ENCODE peak calls at places on chromosomes 16 and 17, in four cellular contexts. One of them, this sample, is unnamed.

GRCh38 chr16:11014159-11014558 is 69.8 kb downstream of the CLEC16A start:
- DNase-seq in H1: no peak
- DNase-seq in HepG2: no peak
- DNase-seq in K562: no peak
- DNase-seq in this sample: no peak

GRCh38 chr17:79212150-79213087 is 137.8 kb downstream of the ENGASE start:
- DNase-seq in H1: peak; percentile 69
- DNase-seq in HepG2: no peak
- DNase-seq in K562: no peak
- DNase-seq in this sample: no peak

GRCh38 chr16:79970551-79971236 is 370.2 kb upstream of the MAF start:
- DNase-seq in H1: no peak
- DNase-seq in HepG2: no peak
- DNase-seq in K562: peak; percentile 63
- DNase-seq in this sample: no peak

GRCh38 chr17:32327911-32328310 is 14.1 kb downstream of the C17orf75 start:
- DNase-seq in H1: no peak
- DNase-seq in HepG2: no peak
- DNase-seq in K562: no peak
- DNase-seq in this sample: no peak

GRCh38 chr16:21156767-21157467 is 1.6 kb upstream of the LDAF1 start:
- DNase-seq in H1: peak; percentile 61
- DNase-seq in HepG2: peak; percentile 79
- DNase-seq in K562: peak; percentile 67
- DNase-seq in this sample: peak; percentile 65

GRCh38 chr16:66036775-66037715 is 329.4 kb upstream of the CDH5 start:
- DNase-seq in H1: no peak
- DNase-seq in HepG2: no peak
- DNase-seq in K562: no peak
- DNase-seq in this sample: no peak

GRCh38 chr16:54359555-54359954 is 73.0 kb upstream of the IRX3 start:
- DNase-seq in H1: no peak
- DNase-seq in HepG2: no peak
- DNase-seq in K562: no peak
- DNase-seq in this sample: no peak

GRCh38 chr17:40986920-40987319 is 2.8 kb upstream of the KRT40 start:
- DNase-seq in H1: no peak
- DNase-seq in HepG2: no peak
- DNase-seq in K562: no peak
- DNase-seq in this sample: no peak

GRCh38 chr16:21083729-21084268 is 66.8 kb downstream of the DNAH3 start:
- DNase-seq in H1: peak; percentile 90
- DNase-seq in HepG2: peak; percentile 64
- DNase-seq in K562: peak; percentile 52
- DNase-seq in this sample: peak; percentile 66

GRCh38 chr16:3059041-3059722 is 6.3 kb upstream of the IL32 start:
- DNase-seq in H1: peak; percentile 96
- DNase-seq in HepG2: peak; percentile 71
- DNase-seq in K562: peak; percentile 97
- DNase-seq in this sample: peak; percentile 85

GRCh38 chr16:8948831-8949230 is 14.9 kb downstream of the USP7 start:
- DNase-seq in H1: no peak
- DNase-seq in HepG2: no peak
- DNase-seq in K562: no peak
- DNase-seq in this sample: no peak

GRCh38 chr17:38415250-38416194 is 12.7 kb upstream of the ARHGAP23 start:
- DNase-seq in H1: peak; percentile 86
- DNase-seq in HepG2: peak; percentile 59
- DNase-seq in K562: no peak
- DNase-seq in this sample: no peak

GRCh38 chr17:7016406-7016805 is 4.0 kb downstream of the RNASEK start:
- DNase-seq in H1: no peak
- DNase-seq in HepG2: no peak
- DNase-seq in K562: no peak
- DNase-seq in this sample: no peak

GRCh38 chr16:65781363-65781762 is 585.1 kb upstream of the CDH5 start:
- DNase-seq in H1: no peak
- DNase-seq in HepG2: no peak
- DNase-seq in K562: peak; percentile 17
- DNase-seq in this sample: peak; percentile 61

GRCh38 chr17:76142044-76143041 is 1.3 kb upstream of the FOXJ1 start:
- DNase-seq in H1: no peak
- DNase-seq in HepG2: no peak
- DNase-seq in K562: no peak
- DNase-seq in this sample: no peak

GRCh38 chr17:15502315-15503112 is 35.1 kb upstream of the CDRT4 start:
- DNase-seq in H1: peak; percentile 92
- DNase-seq in HepG2: peak; percentile 28
- DNase-seq in K562: peak; percentile 69
- DNase-seq in this sample: peak; percentile 58

GRCh38 chr16:53457670-53458069 is 23.4 kb downstream of the RBL2 start:
- DNase-seq in H1: no peak
- DNase-seq in HepG2: no peak
- DNase-seq in K562: no peak
- DNase-seq in this sample: no peak

GRCh38 chr17:9269350-9270035 is 248.2 kb downstream of the NTN1 start:
- DNase-seq in H1: no peak
- DNase-seq in HepG2: no peak
- DNase-seq in K562: no peak
- DNase-seq in this sample: no peak

GRCh38 chr17:76562734-76563148 is 22.9 kb downstream of the PRCD start:
- DNase-seq in H1: no peak
- DNase-seq in HepG2: no peak
- DNase-seq in K562: peak; percentile 46
- DNase-seq in this sample: peak; percentile 50

GRCh38 chr16:84119368-84119767 is 2.6 kb upstream of the MBTPS1 start:
- DNase-seq in H1: no peak
- DNase-seq in HepG2: no peak
- DNase-seq in K562: no peak
- DNase-seq in this sample: no peak

GRCh38 chr17:38341035-38341721 is 2.6 kb downstream of the GPR179 start:
- DNase-seq in H1: no peak
- DNase-seq in HepG2: peak; percentile 47
- DNase-seq in K562: no peak
- DNase-seq in this sample: peak; percentile 51

GRCh38 chr17:48131216-48131824 is 23.8 kb downstream of the SNX11 start:
- DNase-seq in H1: peak; percentile 68
- DNase-seq in HepG2: peak; percentile 74
- DNase-seq in K562: peak; percentile 70
- DNase-seq in this sample: peak; percentile 63

GRCh38 chr17:41691031-41691777 is 2.5 kb downstream of the EIF1 start:
- DNase-seq in H1: no peak
- DNase-seq in HepG2: no peak
- DNase-seq in K562: no peak
- DNase-seq in this sample: no peak

GRCh38 chr17:72175263-72175662 is 54.4 kb downstream of the SOX9 start:
- DNase-seq in H1: no peak
- DNase-seq in HepG2: no peak
- DNase-seq in K562: no peak
- DNase-seq in this sample: no peak

GRCh38 chr17:38598536-38598935 is 7.2 kb downstream of the SRCIN1 start:
- DNase-seq in H1: peak; percentile 93
- DNase-seq in HepG2: peak; percentile 82
- DNase-seq in K562: peak; percentile 90
- DNase-seq in this sample: peak; percentile 11

GRCh38 chr17:40139566-40140058 is 725 bp upstream of the CASC3 start:
- DNase-seq in H1: no peak
- DNase-seq in HepG2: no peak
- DNase-seq in K562: no peak
- DNase-seq in this sample: no peak

GRCh38 chr16:63539276-63539675 is 1503.0 kb upstream of the CDH8 start:
- DNase-seq in H1: no peak
- DNase-seq in HepG2: no peak
- DNase-seq in K562: no peak
- DNase-seq in this sample: no peak

GRCh38 chr16:89064606-89065444 is 28.8 kb upstream of the ACSF3 start:
- DNase-seq in H1: no peak
- DNase-seq in HepG2: no peak
- DNase-seq in K562: no peak
- DNase-seq in this sample: no peak

GRCh38 chr17:8994319-8994718 is 27.0 kb upstream of the NTN1 start:
- DNase-seq in H1: peak; percentile 97
- DNase-seq in HepG2: peak; percentile 20
- DNase-seq in K562: peak; percentile 52
- DNase-seq in this sample: peak; percentile 47

GRCh38 chr17:80877095-80877828 is 114.4 kb upstream of the CHMP6 start:
- DNase-seq in H1: no peak
- DNase-seq in HepG2: no peak
- DNase-seq in K562: no peak
- DNase-seq in this sample: no peak

GRCh38 chr17:32636593-32637218 is 149.9 kb downstream of the CDK5R1 start:
- DNase-seq in H1: no peak
- DNase-seq in HepG2: no peak
- DNase-seq in K562: no peak
- DNase-seq in this sample: no peak

GRCh38 chr17:10243905-10244844 is 45.8 kb upstream of the GAS7 start:
- DNase-seq in H1: no peak
- DNase-seq in HepG2: no peak
- DNase-seq in K562: no peak
- DNase-seq in this sample: no peak

GRCh38 chr16:56643080-56643778 is 4.8 kb downstream of the MT1A start:
- DNase-seq in H1: peak; percentile 67
- DNase-seq in HepG2: peak; percentile 39
- DNase-seq in K562: peak; percentile 82
- DNase-seq in this sample: no peak

DNA sequence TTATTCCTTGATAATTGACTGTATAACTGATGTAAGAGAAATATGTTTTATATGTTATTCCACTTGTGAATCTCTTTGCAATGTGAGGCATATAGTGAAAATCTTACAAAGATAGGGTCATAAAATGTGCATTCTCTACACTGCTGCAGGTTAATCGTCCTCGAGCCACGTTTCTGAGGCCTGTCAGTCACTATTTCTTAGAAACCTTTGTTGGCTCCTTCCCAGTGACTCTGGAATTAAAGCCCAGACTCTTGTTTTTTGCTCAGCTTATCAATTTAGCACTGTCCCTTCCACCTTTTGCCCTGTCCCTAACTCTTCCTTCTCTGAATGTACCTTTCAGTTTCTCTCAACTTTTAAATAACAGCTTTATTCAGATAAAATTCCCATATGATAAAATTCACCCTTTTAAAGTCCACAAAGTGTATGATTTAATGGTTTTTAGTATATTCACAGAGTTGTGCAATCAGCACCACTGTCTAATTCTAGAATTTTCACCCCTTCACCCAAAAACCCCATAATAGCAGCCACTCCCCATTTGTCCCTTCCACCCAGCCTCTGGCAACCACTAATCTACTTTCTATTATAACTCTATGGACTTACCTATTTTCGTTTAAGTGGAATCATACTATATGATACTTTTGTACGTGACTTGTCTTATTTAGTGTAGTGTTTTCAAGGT is 8.6 kb downstream of the TNRC6A start:
- DNase-seq in H1: no peak
- DNase-seq in HepG2: no peak
- DNase-seq in K562: no peak
- DNase-seq in this sample: no peak
- H3K27ac ChIP-seq in H1: no peak overlapping the region
- H3K27ac ChIP-seq in HepG2: peak overlapping the region; percentile 70
- H3K27ac ChIP-seq in K562: peak overlapping the region; percentile 46
- H3K27ac ChIP-seq in this sample: peak overlapping the region; percentile 63

DNA sequence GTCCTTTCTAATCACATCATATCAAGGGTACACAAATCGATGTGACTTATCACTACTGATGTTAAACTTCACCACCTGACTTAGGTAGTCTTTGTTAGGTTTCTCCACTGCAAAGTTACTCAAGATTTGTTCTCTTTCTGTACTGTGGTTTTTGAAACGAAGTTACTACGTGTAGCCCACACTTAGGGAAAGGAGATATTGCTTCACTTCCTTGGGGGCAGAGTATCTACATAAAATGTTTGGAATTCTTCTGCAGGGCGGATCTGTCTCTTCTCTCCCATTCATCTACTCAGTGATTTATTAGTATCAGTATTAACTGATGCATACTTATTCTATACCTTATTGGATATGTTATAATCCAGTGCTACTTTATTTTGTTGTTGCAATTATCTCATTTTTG is 403.6 kb upstream of the MON1B start:
- DNase-seq in H1: no peak
- DNase-seq in HepG2: no peak
- DNase-seq in K562: no peak
- DNase-seq in this sample: no peak
- H2AFZ ChIP-seq in H1: no peak overlapping the region
- H2AFZ ChIP-seq in HepG2: no peak overlapping the region
- H2AFZ ChIP-seq in K562: no peak overlapping the region
- H2AFZ ChIP-seq in this sample: no peak overlapping the region

GRCh38 chr16:4803479-4804243 is 1.2 kb upstream of the ROGDI start:
- DNase-seq in H1: no peak
- DNase-seq in HepG2: no peak
- DNase-seq in K562: no peak
- DNase-seq in this sample: no peak

GRCh38 chr16:4802659-4803287 is 340 bp upstream of the ROGDI start:
- DNase-seq in H1: peak; percentile 97
- DNase-seq in HepG2: peak; percentile 87
- DNase-seq in K562: peak; percentile 96
- DNase-seq in this sample: peak; percentile 91

GRCh38 chr16:4801962-4802658 is at the start of gene ROGDI:
- DNase-seq in H1: peak; percentile 88
- DNase-seq in HepG2: peak; percentile 80
- DNase-seq in K562: peak; percentile 77
- DNase-seq in this sample: peak; percentile 46

GRCh38 chr16:4806280-4806679 is 3.8 kb upstream of the ROGDI start:
- DNase-seq in H1: no peak
- DNase-seq in HepG2: no peak
- DNase-seq in K562: no peak
- DNase-seq in this sample: no peak

GRCh38 chr16:4805231-4805630 is 2.8 kb upstream of the ROGDI start:
- DNase-seq in H1: no peak
- DNase-seq in HepG2: no peak
- DNase-seq in K562: no peak
- DNase-seq in this sample: no peak
- TF ChIP-seq JUN in H1: no peak
- TF ChIP-seq JUN in HepG2: no peak
- TF ChIP-seq JUN in K562: no peak
- TF ChIP-seq JUN in this sample: no peak

DNA sequence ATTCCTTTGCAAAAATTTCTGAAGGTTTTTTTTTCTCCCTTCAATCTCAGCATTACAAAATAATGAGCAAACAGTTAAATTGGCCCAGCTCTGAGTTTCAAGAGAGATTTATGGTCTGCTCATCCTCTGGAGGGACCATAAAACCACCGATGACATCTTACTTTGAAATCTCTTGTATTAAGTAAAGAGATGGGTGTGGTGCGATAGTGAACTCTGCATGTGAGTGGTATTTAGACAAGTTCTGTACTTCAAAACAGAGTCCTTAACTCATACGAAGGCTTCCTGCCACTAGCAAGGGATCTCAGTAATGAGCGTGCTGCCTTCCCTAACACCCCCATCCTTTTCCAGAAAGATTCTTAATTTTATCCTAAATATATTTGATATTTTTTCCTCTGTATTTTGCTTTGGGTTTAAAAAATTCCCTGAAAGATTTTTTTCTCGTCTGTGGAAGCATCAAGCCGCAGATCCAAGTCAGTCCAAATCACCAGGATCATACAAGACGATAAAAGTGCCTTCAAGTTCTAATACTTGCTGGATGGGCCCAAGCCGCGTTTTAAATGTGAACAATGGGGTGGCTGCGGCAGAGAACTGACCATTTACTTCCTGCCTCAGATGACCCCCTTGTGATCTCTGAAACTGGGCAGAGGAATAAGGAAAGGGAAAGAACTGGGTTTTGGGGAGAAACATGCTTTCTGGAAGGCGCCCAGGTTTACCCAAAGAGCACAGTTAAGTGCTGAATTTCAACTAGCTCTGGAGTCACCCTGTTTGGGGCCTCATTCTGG is 1.9 kb downstream of the FAM20A start:
- DNase-seq in H1: no peak
- DNase-seq in HepG2: no peak
- DNase-seq in K562: no peak
- DNase-seq in this sample: no peak
- H3K27ac ChIP-seq in H1: no peak overlapping the region
- H3K27ac ChIP-seq in HepG2: peak overlapping the region; percentile 77
- H3K27ac ChIP-seq in K562: no peak overlapping the region
- H3K27ac ChIP-seq in this sample: no peak overlapping the region